ENCODE peak calls at places on chromosomes 3 and 15, in eight cellular contexts. D, N, F, H, E, W, Z and A are unnamed samples.

GRCh38 chr3:124769462-124769861 is 39.2 kb downstream of the UMPS start:
- DNase-seq in E (no peak), D (no peak), H (no peak), N (no peak), F (no peak), Z (no peak), W (no peak), A (no peak)

GRCh38 chr3:22098000-22098399 is 347.0 kb upstream of the ZNF385D start:
- DNase-seq in D (no peak), E (no peak), W (no peak), Z (no peak), H (no peak), N (no peak), F (no peak), A (no peak)

GRCh38 chr3:50624634-50625033 is 7.7 kb downstream of the MAPKAPK3 start:
- DNase-seq in D (no peak), N (no peak), H (no peak), W (no peak), F (no peak), Z (no peak), E (no peak), A (no peak)

GRCh38 chr3:26962419-26963355 is 340.1 kb downstream of the LRRC3B start:
- DNase-seq in H (no peak), Z (no peak), F (no peak), N (no peak), E (no peak), D (no peak), W (no peak), A (no peak)

GRCh38 chr15:45540531-45540930 is 18.0 kb upstream of the SLC30A4 start:
- DNase-seq in D (no peak), E (no peak), Z (no peak), N (no peak), W (no peak), H (no peak), F (no peak), A (no peak)

GRCh38 chr15:32838820-32839219 is 121.0 kb downstream of the GREM1 start:
- DNase-seq in Z (no peak), H (no peak), N (peak; percentile 92), E (no peak), F (no peak), D (no peak), W (no peak), A (no peak)

GRCh38 chr3:117853923-117854322 is 1144.3 kb downstream of the TUSC7 start:
- DNase-seq in N (peak; percentile 87), H (no peak), W (peak; percentile 5), Z (no peak), E (no peak), F (peak; percentile 21), D (no peak), A (no peak)

GRCh38 chr15:72916939-72917338 is 133.4 kb upstream of the ADPGK start:
- DNase-seq in D (no peak), E (no peak), F (no peak), N (no peak), H (no peak), W (no peak), Z (no peak), A (no peak)

GRCh38 chr3:125641901-125642300 is 46.6 kb upstream of the OSBPL11 start:
- DNase-seq in D (no peak), N (no peak), E (no peak), F (no peak), Z (no peak), W (no peak), H (no peak), A (no peak)

GRCh38 chr3:190322604-190323240 is 476 bp upstream of the CLDN1 start:
- DNase-seq in F (no peak), Z (no peak), H (no peak), D (peak; percentile 29), W (no peak), N (peak; percentile 42), E (no peak), A (peak; percentile 47)

GRCh38 chr3:32392530-32393302 is 1.1 kb downstream of the CMTM7 start:
- DNase-seq in H (peak; percentile 82), N (peak; percentile 80), E (peak; percentile 71), D (peak; percentile 70), Z (peak; percentile 23), F (no peak), W (peak; percentile 56), A (peak; percentile 62)

GRCh38 chr3:9793161-9793781 is 389 bp downstream of the ARPC4 start:
- DNase-seq in Z (no peak), F (no peak), W (peak; percentile 35), N (peak; percentile 45), H (no peak), D (peak; percentile 71), E (no peak), A (no peak)

GRCh38 chr3:7203969-7204847 is 343.3 kb downstream of the GRM7 start:
- DNase-seq in D (no peak), N (no peak), W (no peak), E (no peak), Z (no peak), F (no peak), H (no peak), A (no peak)

GRCh38 chr3:7207092-7207491 is 346.2 kb downstream of the GRM7 start:
- DNase-seq in W (no peak), F (no peak), Z (no peak), E (no peak), H (no peak), D (no peak), N (no peak), A (no peak)

GRCh38 chr3:7204848-7205156 is 343.9 kb downstream of the GRM7 start:
- DNase-seq in N (no peak), H (no peak), W (no peak), F (no peak), D (no peak), E (no peak), Z (no peak), A (no peak)

GRCh38 chr3:7207928-7208327 is 347.0 kb downstream of the GRM7 start:
- DNase-seq in Z (no peak), H (no peak), W (no peak), E (no peak), D (no peak), F (no peak), N (no peak), A (no peak)

DNA sequence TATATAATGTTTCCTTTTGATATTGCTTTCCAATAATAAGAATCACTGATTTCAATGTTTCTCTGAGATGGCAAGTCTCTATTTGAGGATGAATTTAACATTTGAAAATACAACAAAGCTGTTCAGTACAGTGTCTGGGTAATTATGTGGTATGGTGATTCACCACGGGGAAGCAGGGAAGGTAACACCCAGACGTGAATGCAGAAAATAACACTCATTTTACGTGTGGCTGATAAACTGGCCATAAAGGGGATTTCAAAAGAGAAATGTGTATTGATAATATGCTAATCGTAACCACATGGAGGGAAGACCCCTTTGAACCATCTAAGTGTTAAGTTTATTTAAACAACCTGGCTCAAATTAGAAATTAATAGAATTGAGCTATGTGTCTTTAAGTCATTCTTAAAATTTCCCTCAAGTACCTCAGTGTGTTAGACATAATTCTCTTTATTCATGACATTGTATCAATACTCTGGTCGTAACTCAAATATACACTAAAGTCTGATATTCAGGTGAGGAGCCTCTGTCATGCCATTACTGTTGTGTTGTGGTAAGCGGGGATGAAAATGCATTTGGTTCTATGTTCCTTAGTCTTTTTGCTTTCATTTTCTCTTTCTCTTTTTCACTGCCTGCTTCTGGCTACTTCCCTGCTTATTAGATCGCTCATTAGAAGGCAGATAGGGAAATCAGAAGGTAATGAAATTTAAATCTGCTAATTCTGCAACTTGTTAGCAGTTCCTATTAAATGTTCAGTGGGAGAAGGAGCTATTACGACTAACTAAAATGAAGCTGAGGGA is 344.8 kb downstream of the GRM7 start:
- DNase-seq in W (no peak), Z (no peak), F (no peak), H (no peak), E (no peak), N (no peak), D (no peak), A (no peak)
- H3K4me3 ChIP-seq in W (no peak overlapping the region), Z (no peak overlapping the region), F (no peak overlapping the region), H (peak overlapping the region; percentile 68), E (peak overlapping the region; percentile 45), N (no peak overlapping the region), D (peak overlapping the region; percentile 24), A (peak overlapping the region; percentile 23)

DNA sequence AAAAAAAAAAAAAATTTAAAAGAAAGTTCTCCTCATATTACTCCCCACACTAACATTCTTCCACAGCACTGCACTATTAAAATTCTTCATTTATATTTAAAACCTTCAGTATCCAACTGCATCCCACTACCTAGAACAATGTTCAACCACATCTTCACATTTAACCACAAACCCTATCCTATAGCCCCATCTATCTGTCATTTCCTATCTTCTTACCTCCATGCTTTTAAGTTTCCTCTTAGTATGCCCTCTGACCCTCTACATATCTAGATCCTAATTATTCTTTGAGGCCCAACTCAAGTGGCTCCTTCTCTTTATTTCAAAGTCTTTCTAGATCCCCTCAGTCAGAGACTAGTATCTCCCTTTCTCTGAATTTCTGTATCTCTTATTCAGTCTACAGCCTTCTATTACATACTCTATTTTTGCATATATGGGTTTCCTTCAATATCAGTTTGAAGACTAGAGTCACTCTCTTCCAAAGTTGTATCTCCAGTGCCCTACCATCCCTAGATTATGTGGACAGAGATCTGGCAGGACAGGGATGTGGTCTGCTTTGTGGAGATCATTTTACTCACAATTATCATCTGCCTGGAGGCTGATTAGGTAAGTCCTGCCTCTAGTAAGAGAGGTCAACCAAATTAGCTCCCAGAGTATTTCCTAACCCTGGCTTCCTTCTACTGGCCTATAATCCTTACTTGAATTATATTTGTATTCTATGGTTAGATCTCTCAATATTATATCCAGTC is 1.4 kb downstream of the CIAO2A start:
- DNase-seq in Z (peak; percentile 29), H (no peak), F (no peak), N (no peak), D (no peak), E (no peak), W (no peak), A (no peak)
- H3K4me3 ChIP-seq in Z (peak overlapping the region; percentile 98), H (peak overlapping the region; percentile 85), F (peak overlapping the region; percentile 78), N (no peak overlapping the region), D (peak overlapping the region; percentile 75), E (peak overlapping the region; percentile 77), W (peak overlapping the region; percentile 91), A (no peak overlapping the region)

GRCh38 chr15:52221730-52222129 is 30.5 kb upstream of the GNB5 start:
- DNase-seq in N (no peak), W (no peak), F (no peak), Z (peak; percentile 13), H (no peak), E (no peak), D (no peak), A (no peak)
- H3K4me3 ChIP-seq in N (no peak overlapping the region), W (no peak overlapping the region), F (no peak overlapping the region), Z (peak overlapping the region; percentile 49), H (no peak overlapping the region), E (no peak overlapping the region), D (no peak overlapping the region), A (no peak overlapping the region)

DNA sequence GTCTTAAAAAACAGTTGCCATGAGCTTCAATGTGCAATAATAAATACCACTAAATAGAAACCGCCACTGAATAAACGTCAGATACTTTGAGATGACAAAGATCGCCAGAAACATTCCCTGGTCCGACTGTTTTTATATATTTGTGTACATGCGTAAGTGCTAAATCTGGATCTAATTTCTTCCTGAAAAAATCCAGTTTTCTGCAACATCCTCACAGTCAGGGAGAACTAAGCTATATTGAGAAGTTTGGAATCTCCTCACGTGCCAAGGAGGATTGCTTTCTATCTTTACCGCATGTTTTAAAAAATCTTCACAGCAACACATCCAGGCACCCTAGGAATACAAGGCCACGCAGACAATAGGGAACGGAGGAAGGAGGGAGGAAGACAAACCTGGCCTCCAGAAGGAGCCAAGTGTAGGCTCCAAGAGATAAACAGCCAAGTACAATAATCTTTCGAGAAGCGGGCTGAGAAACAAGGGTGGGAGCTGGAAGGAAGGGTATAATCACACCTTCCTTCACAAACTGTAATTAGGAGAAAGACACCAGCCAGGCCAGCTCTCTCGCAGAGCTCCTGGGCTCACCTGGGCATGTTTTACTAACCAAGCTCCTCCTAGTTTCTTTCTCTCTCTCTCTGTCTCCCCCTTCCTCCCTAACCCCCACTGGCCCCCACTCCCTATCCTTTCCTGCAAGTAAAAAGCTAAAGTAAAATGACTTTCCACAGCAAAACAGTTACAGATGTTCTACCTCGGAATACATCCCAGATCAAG is 5.6 kb downstream of the VGLL4 start:
- DNase-seq in Z (no peak), H (no peak), W (peak; percentile 27), F (peak; percentile 63), E (no peak), N (peak; percentile 59), D (no peak), A (no peak)
- H3K4me3 ChIP-seq in Z (no peak overlapping the region), H (no peak overlapping the region), W (peak overlapping the region; percentile 30), F (peak overlapping the region; percentile 39), E (peak overlapping the region; percentile 45), N (peak overlapping the region; percentile 27), D (peak overlapping the region; percentile 15), A (peak overlapping the region; percentile 24)